ENCODE peak calls at places on chromosomes 12 and 14, in five cellular contexts. B is AML-193; Q is NB4; O is activated CD8-positive, alpha-beta memory T cell treated with anti-CD3 and anti-CD28 coated beads for 24 hours; E is ELR. F is an unnamed sample.
A peak's percentile ranks its signal among the peaks of the same experiment; 100 is the strongest.

GRCh38 chr12:5556033-5556614 is 124.2 kb downstream of the NTF3 start:
- DNase-seq in B (no peak), Q (peak; percentile 4), O (no peak), E (no peak), F (no peak)

GRCh38 chr14:56244138-56244789 is 126.1 kb downstream of the PELI2 start:
- DNase-seq in B (peak; percentile 94), Q (peak; percentile 38), O (no peak), E (peak; percentile 62), F (no peak)

GRCh38 chr12:84922721-84923120 is 10.1 kb upstream of the SLC6A15 start:
- DNase-seq in B (no peak), Q (no peak), O (no peak), E (peak; percentile 72), F (no peak)

GRCh38 chr12:91178139-91178561 is 4.5 kb downstream of the DCN start:
- DNase-seq in B (no peak), Q (peak; percentile 6), O (no peak), E (peak; percentile 51), F (no peak)

GRCh38 chr14:34593740-34594375 is 36.1 kb downstream of the SNX6 start:
- DNase-seq in B (no peak), Q (no peak), O (no peak), E (no peak), F (no peak)

GRCh38 chr12:24496755-24497154 is 452.1 kb downstream of the BCAT1 start:
- DNase-seq in B (no peak), Q (no peak), O (no peak), E (peak; percentile 89), F (no peak)

GRCh38 chr12:63037721-63038120 is 102.8 kb upstream of the PPM1H start:
- DNase-seq in B (no peak), Q (no peak), O (no peak), E (no peak), F (no peak)

GRCh38 chr12:124774462-124775167 is 89.0 kb downstream of the SCARB1 start:
- DNase-seq in B (peak; percentile 58), Q (peak; percentile 84), O (peak; percentile 85), E (peak; percentile 70), F (no peak)

GRCh38 chr12:6345319-6346071 is 3.6 kb upstream of the TNFRSF1A start:
- DNase-seq in B (peak; percentile 32), Q (peak; percentile 65), O (no peak), E (peak; percentile 99), F (no peak)

GRCh38 chr12:82554529-82554928 is 132.2 kb upstream of the TMTC2 start:
- DNase-seq in B (no peak), Q (peak; percentile 8), O (no peak), E (peak; percentile 0), F (no peak)

GRCh38 chr12:116615141-116615861 is 56.1 kb downstream of the MAP1LC3B2 start:
- DNase-seq in B (no peak), Q (no peak), O (no peak), E (no peak), F (no peak)

GRCh38 chr12:121061831-121062230 is 22.8 kb upstream of the OASL start:
- DNase-seq in B (peak; percentile 2), Q (peak; percentile 59), O (no peak), E (peak; percentile 61), F (no peak)

GRCh38 chr14:81831128-81831815 is 297.6 kb upstream of the SEL1L start:
- DNase-seq in B (no peak), Q (peak; percentile 2), O (no peak), E (no peak), F (no peak)

GRCh38 chr12:63811755-63812154 is 32.0 kb downstream of the RXYLT1 start:
- DNase-seq in B (no peak), Q (no peak), O (no peak), E (no peak), F (no peak)

GRCh38 chr12:30896461-30896860 is 30.1 kb upstream of the TSPAN11 start:
- DNase-seq in B (no peak), Q (no peak), O (no peak), E (no peak), F (no peak)

GRCh38 chr12:121713257-121714155 is 954 bp downstream of the TMEM120B start:
- DNase-seq in B (peak; percentile 10), Q (peak; percentile 50), O (peak; percentile 61), E (peak; percentile 30), F (no peak)

GRCh38 chr14:100176811-100177327 is 17.4 kb upstream of the DEGS2 start:
- DNase-seq in B (no peak), Q (no peak), O (no peak), E (no peak), F (no peak)

GRCh38 chr12:2586159-2587035 is 208.4 kb upstream of the FKBP4 start:
- DNase-seq in B (no peak), Q (no peak), O (no peak), E (no peak), F (no peak)

GRCh38 chr14:77314043-77314442 is 6.6 kb downstream of the POMT2 start:
- DNase-seq in B (no peak), Q (no peak), O (no peak), E (peak; percentile 96), F (no peak)

GRCh38 chr14:85528080-85528881 is 1.7 kb upstream of the FLRT2 start:
- DNase-seq in B (no peak), Q (no peak), O (no peak), E (peak; percentile 89), F (no peak)

GRCh38 chr14:56414231-56414630 is 165.4 kb upstream of the TMEM260 start:
- DNase-seq in B (no peak), Q (peak; percentile 21), O (no peak), E (no peak), F (no peak)

GRCh38 chr12:4174417-4174816 is 99.1 kb upstream of the CCND2 start:
- DNase-seq in B (no peak), Q (peak; percentile 69), O (no peak), E (no peak), F (no peak)

GRCh38 chr12:45402288-45402687 is 186.4 kb downstream of the ANO6 start:
- DNase-seq in B (no peak), Q (no peak), O (no peak), E (no peak), F (no peak)

GRCh38 chr12:57579677-57580465 is 11.1 kb upstream of the PIP4K2C start:
- DNase-seq in B (no peak), Q (no peak), O (no peak), E (no peak), F (no peak)

GRCh38 chr14:54564071-54564798 is 2.7 kb upstream of the SAMD4A start:
- DNase-seq in B (peak; percentile 47), Q (peak; percentile 44), O (no peak), E (peak; percentile 76), F (peak; percentile 26)

GRCh38 chr12:80937391-80938238 is at the start of gene LIN7A:
- DNase-seq in B (no peak), Q (peak; percentile 78), O (no peak), E (peak; percentile 16), F (peak; percentile 35)